ENCODE peak calls at places on chromosomes 11 and 22, in four cellular contexts. X is tibial artery, J is gastrocnemius medialis, K is esophagus squamous epithelium. I is an unnamed sample. For H3K4me1, the result is how much of the 10 kb centered on the place peaks cover.

GRCh38 chr11:18578975-18579598 is 9.4 kb downstream of the UEVLD start:
- DNase-seq in K (no peak), X (no peak), J (no peak), I (no peak)

GRCh38 chr11:66559141-66559861 is 9.1 kb downstream of the CTSF start:
- DNase-seq in J (no peak), K (no peak), X (no peak), I (no peak)

GRCh38 chr11:12114487-12115033 is 4.2 kb downstream of the MICAL2 start:
- DNase-seq in K (no peak), J (no peak), X (peak), I (no peak)

GRCh38 chr11:121864660-121865059 is 251.4 kb downstream of the BLID start:
- DNase-seq in X (no peak), J (no peak), K (no peak), I (no peak)

GRCh38 chr11:109668973-109669634 is 247.1 kb downstream of the C11orf87 start:
- DNase-seq in K (no peak), J (no peak), X (no peak), I (no peak)

GRCh38 chr22:30348395-30348794 is 8.3 kb downstream of the SF3A1 start:
- DNase-seq in X (no peak), J (no peak), K (no peak), I (no peak)

GRCh38 chr22:50733521-50734342 is 4.3 kb upstream of the ACR start:
- DNase-seq in K (no peak), X (peak), J (peak), I (peak)

GRCh38 chr11:35584321-35584720 is 33.9 kb upstream of the FJX1 start:
- DNase-seq in K (no peak), J (no peak), X (no peak), I (no peak)

GRCh38 chr22:19446603-19447387 is 716 bp downstream of the C22orf39 start:
- DNase-seq in K (no peak), X (no peak), J (no peak), I (no peak)

GRCh38 chr11:32829680-32830412 is at the start of gene PRRG4:
- DNase-seq in X (peak), K (no peak), J (peak), I (no peak)

GRCh38 chr11:2940930-2941821 is 12.0 kb upstream of the PHLDA2 start:
- DNase-seq in K (no peak), J (no peak), X (peak), I (no peak)

GRCh38 chr22:33883961-33884808 is 36.1 kb downstream of the LARGE1 start:
- DNase-seq in K (no peak), J (peak), X (no peak), I (no peak)

GRCh38 chr22:30882181-30882771 is 86.3 kb downstream of the MORC2 start:
- DNase-seq in J (no peak), K (no peak), X (no peak), I (no peak)

GRCh38 chr22:20429254-20430100 is 8.1 kb downstream of the SCARF2 start:
- DNase-seq in X (peak), K (no peak), J (no peak), I (no peak)

GRCh38 chr11:14012836-14013235 is 50.3 kb downstream of the SPON1 start:
- DNase-seq in J (no peak), K (no peak), X (no peak), I (no peak)

GRCh38 chr11:126061707-126062678 is 673 bp downstream of the CDON start:
- DNase-seq in X (peak), J (no peak), K (no peak), I (peak)

GRCh38 chr22:41245917-41246499 is 5.3 kb upstream of the CHADL start:
- DNase-seq in J (no peak), K (no peak), X (no peak), I (no peak)

GRCh38 chr11:9639099-9639498 is 24.8 kb upstream of the SWAP70 start:
- DNase-seq in K (no peak), J (peak), X (peak), I (no peak)

GRCh38 chr11:36454991-36455611 is 55.0 kb downstream of the TRAF6 start:
- DNase-seq in J (no peak), K (no peak), X (peak), I (no peak)

GRCh38 chr11:124739479-124740276 is at the start of gene NRGN:
- DNase-seq in K (peak), J (peak), X (peak), I (peak)

GRCh38 chr11:85947431-85948272 is 92.5 kb downstream of the CCDC83 start:
- DNase-seq in X (no peak), J (no peak), K (no peak), I (no peak)

GRCh38 chr11:8488395-8488794 is 105.6 kb downstream of the STK33 start:
- DNase-seq in J (no peak), K (no peak), X (no peak), I (no peak)

GRCh38 chr22:19785461-19786263 is 25.1 kb downstream of the TBX1 start:
- DNase-seq in K (no peak), X (no peak), J (no peak), I (no peak)

GRCh38 chr11:440065-441042 is 1.5 kb downstream of the ANO9 start:
- DNase-seq in X (no peak), K (no peak), J (no peak), I (no peak)

GRCh38 chr11:266676-267439 is 11.3 kb upstream of the NLRP6 start:
- DNase-seq in K (no peak), J (no peak), X (peak), I (no peak)

GRCh38 chr11:77198440-77198849 is 70.4 kb downstream of the MYO7A start:
- DNase-seq in K (no peak), X (peak), J (peak), I (no peak)

GRCh38 chr22:38284042-38284402 is 11.2 kb upstream of the TMEM184B start:
- DNase-seq in K (no peak), X (peak), J (peak), I (peak)

GRCh38 chr11:94737171-94737611 is 31.0 kb upstream of the AMOTL1 start:
- DNase-seq in J (no peak), K (no peak), X (no peak), I (no peak)

GRCh38 chr11:44555031-44555800 is 10.2 kb upstream of the CD82 start:
- DNase-seq in K (no peak), X (no peak), J (no peak), I (no peak)

GRCh38 chr11:63913866-63914830 is 2.8 kb downstream of the RCOR2 start:
- DNase-seq in X (no peak), J (no peak), K (no peak), I (no peak)
- H3K27ac ChIP-seq in X (no peak), J (no peak), K (no peak), I (no peak)

GRCh38 chr22:27866136-27867091 is 52.6 kb downstream of the PITPNB start:
- DNase-seq in K (no peak), J (peak), X (peak), I (no peak)
- H3K4me3 ChIP-seq in K (no peak), J (peak), X (no peak), I (no peak)

GRCh38 chr11:119362741-119363080 is 16.2 kb upstream of the MFRP start:
- DNase-seq in X (no peak), J (no peak), K (no peak), I (no peak)

GRCh38 chr11:119363874-119364590 is 17.5 kb downstream of the USP2 start:
- DNase-seq in X (peak), K (no peak), J (peak), I (no peak)

GRCh38 chr11:119361961-119362725 is 15.6 kb upstream of the MFRP start:
- DNase-seq in X (no peak), J (peak), K (no peak), I (no peak)

GRCh38 chr11:119365071-119365591 is 16.4 kb downstream of the USP2 start:
- DNase-seq in K (no peak), J (peak), X (peak), I (no peak)

DNA sequence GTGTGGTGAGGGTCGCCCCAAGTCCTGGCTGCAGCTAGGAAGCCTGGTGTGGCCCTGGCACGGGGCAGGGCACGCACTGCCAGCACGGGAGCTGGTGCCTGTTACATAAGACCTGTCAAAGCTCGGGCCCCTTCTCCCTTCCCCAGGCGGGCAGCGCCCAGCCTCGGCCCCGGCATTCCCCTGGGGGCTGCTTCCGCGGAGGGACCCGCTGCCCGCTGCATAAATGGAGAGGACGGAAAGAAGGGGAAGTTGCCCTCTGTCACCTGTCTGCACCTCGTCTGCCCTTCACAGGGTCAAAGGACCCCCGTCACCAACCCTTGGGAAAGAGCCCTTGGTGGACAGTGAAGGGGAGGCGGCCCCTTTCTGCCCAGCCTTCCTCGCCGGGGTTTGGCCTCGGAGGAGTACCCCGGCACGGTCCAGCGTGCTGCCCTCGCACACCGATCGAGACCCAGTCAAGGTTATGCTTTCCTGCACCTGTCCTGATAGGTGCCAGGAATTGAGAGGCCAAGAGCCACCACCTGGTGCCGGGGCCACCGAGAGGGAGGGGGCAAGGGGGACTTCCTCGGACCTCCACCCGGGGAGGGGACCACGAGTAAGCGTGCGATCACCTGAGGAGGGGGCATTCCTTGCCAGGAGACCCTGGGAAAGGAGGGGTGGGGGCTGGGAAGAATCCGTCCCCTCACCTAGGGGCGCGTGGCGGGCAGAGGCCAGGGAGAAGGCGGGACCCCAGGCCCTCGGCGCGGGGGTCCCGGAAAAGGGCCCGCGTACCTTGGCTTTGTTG is 16.8 kb upstream of the MFRP start:
- DNase-seq in X (peak), J (peak), K (no peak), I (peak)
- H3K4me1 ChIP-seq in X (half or more), J (half or more), K (under half), I (under half)

GRCh38 chr11:79543101-79543500 is 102.3 kb upstream of the TENM4 start:
- DNase-seq in J (no peak), K (no peak), X (no peak), I (no peak)

GRCh38 chr11:79544324-79544723 is 103.5 kb upstream of the TENM4 start:
- DNase-seq in K (no peak), X (no peak), J (no peak), I (no peak)

GRCh38 chr11:79547256-79547655 is 106.4 kb upstream of the TENM4 start:
- DNase-seq in X (no peak), J (no peak), K (no peak), I (no peak)

GRCh38 chr11:79546366-79546765 is 105.5 kb upstream of the TENM4 start:
- DNase-seq in J (no peak), K (no peak), X (no peak), I (no peak)
- H3K27ac ChIP-seq in J (no peak), K (no peak), X (no peak), I (no peak)

GRCh38 chr11:92969293-92969633 is 188 bp upstream of the MTNR1B start:
- DNase-seq in X (no peak), K (no peak), J (no peak), I (no peak)
- H3K4me3 ChIP-seq in X (no peak), K (no peak), J (no peak), I (no peak)

I was measured in ascending aorta.